ENCODE peak calls at places on chromosome 3, in ten cellular contexts. S, Z, B, M, P, Y, N, O, I and Q are unnamed samples.
A peak's percentile ranks its signal among the peaks of the same experiment; 100 is the strongest.

GRCh38 chr3:468172-468571 is 271.6 kb downstream of the CHL1 start:
- DNase-seq in I (no peak), P (peak; percentile 24), N (no peak), O (peak; percentile 21), S (no peak), M (no peak), Y (no peak), Z (peak; percentile 7), B (peak; percentile 8), Q (no peak)

GRCh38 chr3:129824926-129825541 is 68.5 kb downstream of the TMCC1 start:
- DNase-seq in O (peak; percentile 52), P (peak; percentile 78), Y (no peak), I (peak; percentile 60), N (peak; percentile 30), M (peak; percentile 2), S (no peak), Z (peak; percentile 65), B (peak; percentile 52), Q (no peak)

GRCh38 chr3:31767920-31768319 is 213.1 kb downstream of the OSBPL10 start:
- DNase-seq in B (no peak), N (no peak), Z (no peak), I (no peak), Y (no peak), S (no peak), O (no peak), M (no peak), P (no peak), Q (no peak)

GRCh38 chr3:16504692-16505091 is 8.8 kb downstream of the RFTN1 start:
- DNase-seq in B (no peak), O (no peak), Y (no peak), S (no peak), P (no peak), Z (no peak), M (no peak), I (no peak), N (no peak), Q (no peak)

GRCh38 chr3:193982258-193982659 is 153.7 kb upstream of the HES1 start:
- DNase-seq in N (peak; percentile 87), Z (no peak), O (no peak), B (no peak), I (no peak), S (no peak), M (no peak), P (no peak), Y (no peak), Q (no peak)

GRCh38 chr3:24137958-24138875 is 193.1 kb downstream of the NR1D2 start:
- DNase-seq in N (peak; percentile 47), P (peak; percentile 76), I (no peak), Z (no peak), O (no peak), M (no peak), S (no peak), B (no peak), Y (no peak), Q (no peak)

GRCh38 chr3:190666801-190667200 is 152.9 kb downstream of the IL1RAP start:
- DNase-seq in M (no peak), O (no peak), Y (no peak), S (no peak), Z (no peak), N (no peak), I (no peak), P (no peak), B (no peak), Q (no peak)

GRCh38 chr3:107916166-107916565 is 174.7 kb downstream of the CD47 start:
- DNase-seq in N (no peak), I (no peak), Y (no peak), Z (no peak), B (no peak), S (no peak), M (no peak), P (no peak), O (no peak), Q (no peak)

GRCh38 chr3:127915115-127915936 is at the start of gene KBTBD12:
- DNase-seq in Y (no peak), Z (peak; percentile 11), B (no peak), P (no peak), M (no peak), N (peak; percentile 78), I (no peak), S (no peak), O (no peak), Q (no peak)

GRCh38 chr3:193776626-193777025 is 183.6 kb downstream of the OPA1 start:
- DNase-seq in Z (peak; percentile 33), P (peak; percentile 74), Y (no peak), O (no peak), I (peak; percentile 6), N (no peak), M (no peak), S (no peak), B (no peak), Q (no peak)

GRCh38 chr3:105686324-105686897 is 182.4 kb downstream of the CBLB start:
- DNase-seq in S (no peak), B (peak; percentile 8), O (peak; percentile 22), M (no peak), Y (no peak), Z (peak; percentile 40), I (no peak), N (peak; percentile 11), P (peak; percentile 46), Q (no peak)

GRCh38 chr3:182303169-182303568 is 490.1 kb upstream of the ATP11B start:
- DNase-seq in I (no peak), Z (no peak), O (no peak), P (no peak), S (no peak), N (no peak), Y (no peak), B (no peak), M (no peak), Q (no peak)

GRCh38 chr3:13132281-13132680 is 59.1 kb upstream of the IQSEC1 start:
- DNase-seq in O (no peak), N (no peak), Y (no peak), Z (no peak), I (no peak), M (no peak), B (no peak), P (no peak), S (no peak), Q (no peak)

GRCh38 chr3:4394048-4394447 is 73.0 kb downstream of the SUMF1 start:
- DNase-seq in Z (no peak), B (no peak), Y (no peak), M (no peak), I (peak; percentile 36), O (no peak), P (no peak), S (no peak), N (no peak), Q (no peak)

GRCh38 chr3:88775026-88775690 is 332.3 kb upstream of the EPHA3 start:
- DNase-seq in B (no peak), I (no peak), M (no peak), S (no peak), N (no peak), Y (no peak), O (no peak), P (no peak), Z (no peak), Q (no peak)